ENCODE peak calls at places on chromosomes 4 and X, in nine cellular contexts. K is LHCN-M2; R is choroid plexus epithelial cell; Y is hepatocyte; V is kidney; D is natural killer cell treated with Interleukin-12 subunit alpha and Interleukin-12 subunit beta and Interleukin-15 and Interleukin-18, amount 100 ng/mL, for 72 hours; J is heart right ventricle; N is ELR; Q is hypothalamus. Z is an unnamed sample.

GRCh38 chr4:90025248-90025647 is 101.9 kb upstream of the CCSER1 start:
- DNase-seq in K (no peak), R (peak), Y (peak), V (no peak), D (no peak), J (no peak), N (peak), Q (no peak), Z (peak)

GRCh38 chrX:37825225-37825842 is 22.0 kb downstream of the DYNLT3 start:
- DNase-seq in K (peak), R (peak), Y (peak), V (no peak), D (no peak), J (peak), N (peak), Q (no peak), Z (peak)

GRCh38 chrX:154310991-154311541 is 15.5 kb downstream of the TKTL1 start:
- DNase-seq in K (no peak), R (no peak), Y (peak), V (no peak), D (no peak), J (no peak), N (peak), Q (no peak), Z (no peak)

GRCh38 chr4:52892880-52893279 is 30.8 kb downstream of the RASL11B start:
- DNase-seq in K (no peak), R (peak), Y (no peak), V (no peak), D (no peak), J (no peak), N (no peak), Q (no peak), Z (no peak)

GRCh38 chr4:15769202-15769601 is 8.9 kb upstream of the CD38 start:
- DNase-seq in K (no peak), R (no peak), Y (no peak), V (no peak), D (no peak), J (no peak), N (no peak), Q (peak), Z (no peak)

GRCh38 chr4:87995435-87995834 is 12.0 kb upstream of the PKD2 start:
- DNase-seq in K (no peak), R (no peak), Y (no peak), V (no peak), D (no peak), J (no peak), N (no peak), Q (no peak), Z (no peak)

GRCh38 chr4:65658117-65658516 is 12.2 kb downstream of the EPHA5 start:
- DNase-seq in K (no peak), R (no peak), Y (no peak), V (no peak), D (no peak), J (no peak), N (no peak), Q (no peak), Z (no peak)

GRCh38 chr4:78990938-78991810 is 51.9 kb upstream of the PAQR3 start:
- DNase-seq in K (no peak), R (no peak), Y (no peak), V (no peak), D (no peak), J (no peak), N (no peak), Q (no peak), Z (no peak)

GRCh38 chr4:147286846-147287587 is 193.9 kb upstream of the EDNRA start:
- DNase-seq in K (peak), R (peak), Y (no peak), V (no peak), D (no peak), J (no peak), N (no peak), Q (no peak), Z (no peak)

GRCh38 chr4:9949573-9949972 is 71.7 kb downstream of the SLC2A9 start:
- DNase-seq in K (no peak), R (no peak), Y (no peak), V (no peak), D (no peak), J (no peak), N (no peak), Q (no peak), Z (no peak)

GRCh38 chr4:63922146-63922545 is 487.1 kb downstream of the TECRL start:
- DNase-seq in K (no peak), R (no peak), Y (no peak), V (no peak), D (no peak), J (no peak), N (peak), Q (no peak), Z (no peak)

GRCh38 chr4:160319221-160319867 is 1216.5 kb downstream of the RAPGEF2 start:
- DNase-seq in K (peak), R (peak), Y (peak), V (no peak), D (no peak), J (no peak), N (peak), Q (no peak), Z (no peak)

GRCh38 chr4:1058997-1059665 is 47.7 kb downstream of the FGFRL1 start:
- DNase-seq in K (no peak), R (no peak), Y (peak), V (no peak), D (no peak), J (no peak), N (no peak), Q (no peak), Z (no peak)

GRCh38 chr4:74874785-74875367 is 58.0 kb upstream of the PARM1 start:
- DNase-seq in K (peak), R (peak), Y (peak), V (no peak), D (peak), J (peak), N (peak), Q (no peak), Z (peak)

GRCh38 chr4:98467627-98468072 is 190.8 kb downstream of the TSPAN5 start:
- DNase-seq in K (peak), R (peak), Y (peak), V (no peak), D (peak), J (peak), N (peak), Q (peak), Z (peak)

GRCh38 chr4:61443813-61444510 is 243.8 kb downstream of the ADGRL3 start:
- DNase-seq in K (peak), R (peak), Y (no peak), V (no peak), D (no peak), J (no peak), N (peak), Q (no peak), Z (peak)

GRCh38 chrX:67104982-67105757 is 438.7 kb upstream of the AR start:
- DNase-seq in K (no peak), R (no peak), Y (no peak), V (no peak), D (no peak), J (no peak), N (no peak), Q (no peak), Z (no peak)

GRCh38 chr4:80112236-80112635 is 39.2 kb upstream of the ANTXR2 start:
- DNase-seq in K (peak), R (peak), Y (no peak), V (no peak), D (no peak), J (peak), N (no peak), Q (no peak), Z (peak)

GRCh38 chrX:84501798-84502628 is at the start of gene HDX:
- DNase-seq in K (peak), R (peak), Y (peak), V (peak), D (peak), J (peak), N (peak), Q (peak), Z (peak)

GRCh38 chr4:108247511-108248088 is 78.9 kb upstream of the LEF1 start:
- DNase-seq in K (no peak), R (peak), Y (peak), V (peak), D (no peak), J (no peak), N (no peak), Q (no peak), Z (no peak)

GRCh38 chr4:147362868-147363440 is 117.9 kb upstream of the EDNRA start:
- DNase-seq in K (peak), R (peak), Y (peak), V (peak), D (no peak), J (peak), N (no peak), Q (no peak), Z (peak)

GRCh38 chrX:7198499-7198898 is 50.5 kb upstream of the PUDP start:
- DNase-seq in K (no peak), R (peak), Y (no peak), V (no peak), D (no peak), J (no peak), N (no peak), Q (no peak), Z (no peak)

GRCh38 chr4:173752610-173753009 is 222.6 kb upstream of the HAND2 start:
- DNase-seq in K (peak), R (peak), Y (no peak), V (no peak), D (no peak), J (no peak), N (peak), Q (no peak), Z (peak)

Z was measured in fibroblast of the aortic adventitia.